ENCODE peak calls at places on chromosomes 3 and 15, in seven cellular contexts. B, L, F, Z, P, M and C are unnamed samples.

GRCh38 chr3:139534992-139535879 is 4.3 kb downstream of the RBP1 start:
- DNase-seq in B (peak), L (no peak), F (no peak), Z (no peak), P (no peak), M (no peak), C (no peak)

GRCh38 chr3:15273214-15273613 is 59.2 kb downstream of the SH3BP5 start:
- DNase-seq in B (no peak), L (no peak), F (no peak), Z (no peak), P (peak), M (no peak), C (no peak)

GRCh38 chr3:140288575-140288974 is 353.6 kb downstream of the CLSTN2 start:
- DNase-seq in B (no peak), L (no peak), F (no peak), Z (no peak), P (no peak), M (no peak), C (no peak)

GRCh38 chr15:95733931-95734330 is 596.6 kb upstream of the NR2F2 start:
- DNase-seq in B (no peak), L (no peak), F (no peak), Z (no peak), P (no peak), M (no peak), C (no peak)

GRCh38 chr3:128400683-128401082 is 66.0 kb downstream of the DNAJB8 start:
- DNase-seq in B (no peak), L (no peak), F (no peak), Z (no peak), P (no peak), M (no peak), C (no peak)

GRCh38 chr3:13518516-13519351 is 30.2 kb upstream of the FBLN2 start:
- DNase-seq in B (no peak), L (no peak), F (no peak), Z (no peak), P (no peak), M (no peak), C (no peak)

GRCh38 chr3:160928183-160928718 is 172.2 kb downstream of the PPM1L start:
- DNase-seq in B (peak), L (no peak), F (peak), Z (no peak), P (no peak), M (no peak), C (no peak)

GRCh38 chr3:183050706-183051105 is 48.6 kb downstream of the MCCC1 start:
- DNase-seq in B (no peak), L (no peak), F (no peak), Z (no peak), P (no peak), M (no peak), C (no peak)

GRCh38 chr15:60795889-60796288 is 316.9 kb upstream of the ICE2 start:
- DNase-seq in B (no peak), L (no peak), F (no peak), Z (peak), P (no peak), M (no peak), C (no peak)

GRCh38 chr3:101646726-101647125 is 30.2 kb downstream of the ZBTB11 start:
- DNase-seq in B (no peak), L (no peak), F (no peak), Z (no peak), P (no peak), M (no peak), C (no peak)

GRCh38 chr3:27666708-27667107 is 55.4 kb downstream of the EOMES start:
- DNase-seq in B (peak), L (no peak), F (no peak), Z (no peak), P (peak), M (no peak), C (no peak)

GRCh38 chr3:30894521-30895289 is at the start of gene GADL1:
- DNase-seq in B (peak), L (no peak), F (no peak), Z (peak), P (no peak), M (no peak), C (no peak)

GRCh38 chr3:72559377-72559776 is 288.9 kb downstream of the SHQ1 start:
- DNase-seq in B (no peak), L (no peak), F (no peak), Z (no peak), P (no peak), M (no peak), C (no peak)

GRCh38 chr3:54891540-54891897 is 36.3 kb downstream of the LRTM1 start:
- DNase-seq in B (peak), L (no peak), F (no peak), Z (no peak), P (no peak), M (no peak), C (peak)

GRCh38 chr15:62059108-62059817 is 984 bp downstream of the VPS13C start:
- DNase-seq in B (peak), L (no peak), F (no peak), Z (no peak), P (no peak), M (no peak), C (no peak)

GRCh38 chr3:17730318-17730967 is 12.0 kb downstream of the TBC1D5 start:
- DNase-seq in B (peak), L (no peak), F (peak), Z (no peak), P (no peak), M (no peak), C (peak)

GRCh38 chr3:50453907-50454306 is 49.5 kb downstream of the CACNA2D2 start:
- DNase-seq in B (no peak), L (no peak), F (no peak), Z (no peak), P (no peak), M (no peak), C (no peak)

GRCh38 chr3:161372321-161373260 is 1.3 kb upstream of the SPTSSB start:
- DNase-seq in B (peak), L (no peak), F (peak), Z (peak), P (no peak), M (no peak), C (no peak)

GRCh38 chr3:43528498-43529099 is 93.2 kb downstream of the ANO10 start:
- DNase-seq in B (no peak), L (no peak), F (no peak), Z (no peak), P (no peak), M (no peak), C (no peak)

GRCh38 chr3:127614928-127615592 is 13.9 kb upstream of the PODXL2 start:
- DNase-seq in B (no peak), L (no peak), F (no peak), Z (no peak), P (no peak), M (no peak), C (no peak)

GRCh38 chr3:50345586-50345985 is at the start of gene ZMYND10:
- DNase-seq in B (peak), L (peak), F (peak), Z (peak), P (peak), M (peak), C (no peak)

GRCh38 chr3:51958603-51959521 is 3.7 kb downstream of the GPR62 start:
- DNase-seq in B (no peak), L (no peak), F (no peak), Z (no peak), P (no peak), M (no peak), C (no peak)

GRCh38 chr3:136343873-136344281 is 93.7 kb downstream of the PCCB start:
- DNase-seq in B (peak), L (no peak), F (no peak), Z (peak), P (no peak), M (no peak), C (peak)

GRCh38 chr3:45082139-45082538 is 56.0 kb downstream of the CLEC3B start:
- DNase-seq in B (peak), L (no peak), F (no peak), Z (no peak), P (no peak), M (no peak), C (no peak)

GRCh38 chr3:139421034-139421433 is 31.6 kb upstream of the COPB2 start:
- DNase-seq in B (no peak), L (no peak), F (no peak), Z (no peak), P (no peak), M (no peak), C (no peak)

GRCh38 chr3:190492966-190493365 is 20.9 kb upstream of the IL1RAP start:
- DNase-seq in B (no peak), L (no peak), F (no peak), Z (no peak), P (no peak), M (no peak), C (no peak)

GRCh38 chr15:47035756-47036155 is 681.5 kb upstream of the SEMA6D start:
- DNase-seq in B (no peak), L (no peak), F (no peak), Z (no peak), P (no peak), M (no peak), C (no peak)

GRCh38 chr3:127068871-127069270 is 86.0 kb downstream of the PLXNA1 start:
- DNase-seq in B (no peak), L (no peak), F (no peak), Z (no peak), P (peak), M (no peak), C (no peak)

GRCh38 chr15:47471020-47471419 is 246.3 kb upstream of the SEMA6D start:
- DNase-seq in B (no peak), L (no peak), F (no peak), Z (no peak), P (no peak), M (no peak), C (no peak)

GRCh38 chr15:57198654-57199241 is 177.6 kb upstream of the CGNL1 start:
- DNase-seq in B (peak), L (no peak), F (peak), Z (no peak), P (no peak), M (no peak), C (no peak)